ENCODE peak calls at places on chromosomes 13 and 19, in eight cellular contexts. One of them, this sample, is unnamed.

GRCh38 chr19:33392341-33393285 is 19.1 kb downstream of the CEBPG start:
- DNase-seq in ascending aorta: no peak
- DNase-seq in thoracic aorta: no peak
- DNase-seq in bronchial epithelial cell: no peak
- DNase-seq in epithelial cell of proximal tubule: no peak
- DNase-seq in left lung: peak; percentile 34
- DNase-seq in PC-3: no peak
- DNase-seq in cardiac fibroblast: no peak
- DNase-seq in this sample: no peak

GRCh38 chr13:34172048-34172447 is 354.1 kb downstream of the RFC3 start:
- DNase-seq in ascending aorta: no peak
- DNase-seq in thoracic aorta: no peak
- DNase-seq in bronchial epithelial cell: peak; percentile 57
- DNase-seq in epithelial cell of proximal tubule: no peak
- DNase-seq in left lung: no peak
- DNase-seq in PC-3: peak; percentile 28
- DNase-seq in cardiac fibroblast: peak; percentile 20
- DNase-seq in this sample: no peak

GRCh38 chr19:36030264-36031148 is 2.2 kb downstream of the CLIP3 start:
- DNase-seq in ascending aorta: no peak
- DNase-seq in thoracic aorta: no peak
- DNase-seq in bronchial epithelial cell: peak; percentile 24
- DNase-seq in epithelial cell of proximal tubule: peak; percentile 44
- DNase-seq in left lung: no peak
- DNase-seq in PC-3: no peak
- DNase-seq in cardiac fibroblast: peak; percentile 51
- DNase-seq in this sample: no peak

GRCh38 chr19:55113570-55114039 is 3.8 kb downstream of the PPP1R12C start:
- DNase-seq in ascending aorta: peak; percentile 96
- DNase-seq in thoracic aorta: peak; percentile 92
- DNase-seq in bronchial epithelial cell: no peak
- DNase-seq in epithelial cell of proximal tubule: peak; percentile 62
- DNase-seq in left lung: peak; percentile 82
- DNase-seq in PC-3: no peak
- DNase-seq in cardiac fibroblast: peak; percentile 95
- DNase-seq in this sample: peak; percentile 45

GRCh38 chr13:45393941-45394570 is 24.1 kb downstream of the SLC25A30 start:
- DNase-seq in ascending aorta: peak; percentile 65
- DNase-seq in thoracic aorta: no peak
- DNase-seq in bronchial epithelial cell: peak; percentile 57
- DNase-seq in epithelial cell of proximal tubule: no peak
- DNase-seq in left lung: no peak
- DNase-seq in PC-3: peak; percentile 56
- DNase-seq in cardiac fibroblast: peak; percentile 71
- DNase-seq in this sample: no peak

GRCh38 chr13:76732367-76732766 is 153.8 kb downstream of the KCTD12 start:
- DNase-seq in ascending aorta: no peak
- DNase-seq in thoracic aorta: no peak
- DNase-seq in bronchial epithelial cell: no peak
- DNase-seq in epithelial cell of proximal tubule: no peak
- DNase-seq in left lung: no peak
- DNase-seq in PC-3: no peak
- DNase-seq in cardiac fibroblast: no peak
- DNase-seq in this sample: no peak

GRCh38 chr19:34504809-34505291 is 23.3 kb downstream of the WTIP start:
- DNase-seq in ascending aorta: peak; percentile 62
- DNase-seq in thoracic aorta: no peak
- DNase-seq in bronchial epithelial cell: no peak
- DNase-seq in epithelial cell of proximal tubule: no peak
- DNase-seq in left lung: peak; percentile 15
- DNase-seq in PC-3: no peak
- DNase-seq in cardiac fibroblast: no peak
- DNase-seq in this sample: no peak

GRCh38 chr13:33158271-33158670 is 127.3 kb downstream of the STARD13 start:
- DNase-seq in ascending aorta: no peak
- DNase-seq in thoracic aorta: no peak
- DNase-seq in bronchial epithelial cell: no peak
- DNase-seq in epithelial cell of proximal tubule: no peak
- DNase-seq in left lung: no peak
- DNase-seq in PC-3: no peak
- DNase-seq in cardiac fibroblast: no peak
- DNase-seq in this sample: no peak

GRCh38 chr19:14197882-14198281 is 8.1 kb downstream of the ADGRL1 start:
- DNase-seq in ascending aorta: no peak
- DNase-seq in thoracic aorta: no peak
- DNase-seq in bronchial epithelial cell: no peak
- DNase-seq in epithelial cell of proximal tubule: no peak
- DNase-seq in left lung: no peak
- DNase-seq in PC-3: no peak
- DNase-seq in cardiac fibroblast: no peak
- DNase-seq in this sample: no peak

GRCh38 chr19:14203258-14203657 is 2.7 kb downstream of the ADGRL1 start:
- DNase-seq in ascending aorta: no peak
- DNase-seq in thoracic aorta: no peak
- DNase-seq in bronchial epithelial cell: no peak
- DNase-seq in epithelial cell of proximal tubule: no peak
- DNase-seq in left lung: no peak
- DNase-seq in PC-3: no peak
- DNase-seq in cardiac fibroblast: no peak
- DNase-seq in this sample: no peak

DNA sequence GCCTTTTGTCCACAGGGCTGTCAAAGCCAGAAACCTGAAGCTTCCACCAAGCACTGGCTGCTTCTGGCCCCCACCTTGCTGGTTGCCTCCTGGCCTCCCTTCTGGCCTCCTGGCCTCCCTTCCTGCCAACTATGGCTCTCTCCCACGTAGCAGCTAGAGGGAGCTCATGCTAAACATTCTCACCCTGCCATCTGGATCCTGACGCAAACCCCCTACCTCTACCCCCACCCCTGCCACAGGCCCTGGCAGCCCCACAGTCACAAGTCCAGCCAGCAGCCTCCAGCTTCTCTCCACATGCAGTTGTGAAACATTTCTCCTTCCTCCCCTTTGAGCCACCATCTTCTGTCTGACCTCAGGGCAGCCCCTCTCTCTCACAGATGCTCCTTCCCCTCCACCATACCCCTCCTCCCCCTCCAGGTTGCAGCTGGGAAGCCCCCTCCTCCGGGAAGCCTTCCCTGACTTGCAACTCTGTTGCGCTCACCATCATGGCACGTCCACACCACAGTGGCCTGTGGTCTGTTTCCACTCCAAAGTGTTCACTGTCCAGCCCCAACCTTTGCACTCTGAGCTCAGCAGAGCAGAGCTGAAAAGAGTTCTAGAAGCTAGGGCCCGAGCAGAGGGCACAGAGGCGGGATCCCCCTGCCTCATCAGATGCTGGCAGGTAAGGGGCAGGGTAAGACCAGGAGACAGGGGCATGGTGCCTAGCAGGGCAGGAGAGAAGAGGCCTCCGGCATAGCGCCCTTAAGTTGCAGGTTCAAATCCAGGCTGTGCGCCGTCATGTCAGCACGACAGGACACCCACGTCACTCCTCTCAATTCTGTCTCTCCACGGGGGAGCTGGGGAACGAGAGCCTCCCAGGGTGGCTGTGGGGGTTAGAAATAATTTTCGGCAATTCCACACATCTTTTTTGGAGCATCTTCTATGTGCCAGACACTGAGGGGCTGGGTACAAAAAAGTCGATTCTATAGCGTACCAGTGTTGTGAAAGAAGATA is 7.3 kb downstream of the ADGRL1 start:
- DNase-seq in ascending aorta: no peak
- DNase-seq in thoracic aorta: no peak
- DNase-seq in bronchial epithelial cell: no peak
- DNase-seq in epithelial cell of proximal tubule: no peak
- DNase-seq in left lung: no peak
- DNase-seq in PC-3: no peak
- DNase-seq in cardiac fibroblast: peak; percentile 30
- DNase-seq in this sample: no peak
- TF ChIP-seq CTCF in ascending aorta: no peak
- TF ChIP-seq CTCF in thoracic aorta: no peak
- TF ChIP-seq CTCF in bronchial epithelial cell: no peak
- TF ChIP-seq CTCF in epithelial cell of proximal tubule: peak; percentile 23
- TF ChIP-seq CTCF in left lung: no peak
- TF ChIP-seq CTCF in PC-3: peak; percentile 44
- TF ChIP-seq CTCF in cardiac fibroblast: peak; percentile 21
- TF ChIP-seq CTCF in this sample: no peak

DNA sequence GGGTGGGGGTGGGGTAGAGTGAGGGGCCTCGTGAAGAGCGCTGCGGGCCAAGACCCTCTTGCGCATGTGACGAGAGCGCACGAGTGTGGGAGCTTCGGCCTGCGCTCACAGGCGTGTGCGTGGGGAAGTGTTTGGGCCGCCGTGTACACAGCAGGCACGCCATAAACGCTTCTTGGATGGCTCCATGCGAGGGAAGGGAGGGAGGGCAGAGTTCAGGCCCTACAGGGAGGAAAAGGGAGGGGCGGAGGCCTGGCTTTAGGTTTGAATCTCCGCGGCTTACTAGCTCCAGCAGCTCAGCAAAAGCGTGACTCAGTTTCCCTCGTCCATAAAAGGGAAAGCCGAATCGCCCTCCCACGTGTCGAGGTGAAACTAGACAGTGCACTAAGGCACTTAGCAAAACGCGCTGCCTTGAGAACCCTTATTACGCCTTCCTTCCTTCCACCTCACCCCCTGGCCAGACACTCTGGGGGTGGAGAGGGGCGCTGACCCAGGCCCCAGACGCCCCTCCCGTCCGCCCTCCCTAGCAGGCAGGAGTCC is 12.5 kb downstream of the GADD45B start:
- DNase-seq in ascending aorta: no peak
- DNase-seq in thoracic aorta: no peak
- DNase-seq in bronchial epithelial cell: no peak
- DNase-seq in epithelial cell of proximal tubule: no peak
- DNase-seq in left lung: no peak
- DNase-seq in PC-3: no peak
- DNase-seq in cardiac fibroblast: no peak
- DNase-seq in this sample: no peak
- H3K4me3 ChIP-seq in ascending aorta: peak overlapping the region; percentile 74
- H3K4me3 ChIP-seq in thoracic aorta: peak overlapping the region; percentile 79
- H3K4me3 ChIP-seq in bronchial epithelial cell: no peak overlapping the region
- H3K4me3 ChIP-seq in epithelial cell of proximal tubule: no peak overlapping the region
- H3K4me3 ChIP-seq in left lung: peak overlapping the region; percentile 37
- H3K4me3 ChIP-seq in PC-3: no peak overlapping the region
- H3K4me3 ChIP-seq in cardiac fibroblast: peak overlapping the region; percentile 33
- H3K4me3 ChIP-seq in this sample: peak overlapping the region; percentile 45

DNA sequence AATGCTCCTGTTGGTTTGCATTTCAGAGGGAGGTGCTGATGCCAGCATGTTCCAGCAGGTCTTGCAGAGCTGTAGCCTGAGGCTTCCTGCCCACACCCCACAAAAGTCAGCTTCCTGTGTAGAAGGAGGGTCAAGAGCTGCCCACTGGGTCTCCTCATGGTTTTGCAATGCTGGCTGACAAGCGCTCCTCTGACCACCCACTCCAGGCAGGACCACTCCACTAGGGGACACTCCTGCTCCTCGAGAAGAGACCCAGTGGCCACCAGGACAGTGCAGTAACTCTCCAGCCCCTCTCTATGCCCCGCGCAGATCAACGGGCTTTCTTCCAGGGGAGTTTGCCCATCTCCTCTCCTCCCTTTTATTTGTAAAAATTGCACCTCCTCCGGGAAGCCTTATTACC is 72.9 kb upstream of the UQCRFS1 start:
- DNase-seq in ascending aorta: no peak
- DNase-seq in thoracic aorta: no peak
- DNase-seq in bronchial epithelial cell: no peak
- DNase-seq in epithelial cell of proximal tubule: no peak
- DNase-seq in left lung: no peak
- DNase-seq in PC-3: no peak
- DNase-seq in cardiac fibroblast: no peak
- DNase-seq in this sample: no peak
- TF ChIP-seq CTCF in ascending aorta: no peak
- TF ChIP-seq CTCF in thoracic aorta: no peak
- TF ChIP-seq CTCF in bronchial epithelial cell: no peak
- TF ChIP-seq CTCF in epithelial cell of proximal tubule: no peak
- TF ChIP-seq CTCF in left lung: no peak
- TF ChIP-seq CTCF in PC-3: no peak
- TF ChIP-seq CTCF in cardiac fibroblast: no peak
- TF ChIP-seq CTCF in this sample: no peak

DNA sequence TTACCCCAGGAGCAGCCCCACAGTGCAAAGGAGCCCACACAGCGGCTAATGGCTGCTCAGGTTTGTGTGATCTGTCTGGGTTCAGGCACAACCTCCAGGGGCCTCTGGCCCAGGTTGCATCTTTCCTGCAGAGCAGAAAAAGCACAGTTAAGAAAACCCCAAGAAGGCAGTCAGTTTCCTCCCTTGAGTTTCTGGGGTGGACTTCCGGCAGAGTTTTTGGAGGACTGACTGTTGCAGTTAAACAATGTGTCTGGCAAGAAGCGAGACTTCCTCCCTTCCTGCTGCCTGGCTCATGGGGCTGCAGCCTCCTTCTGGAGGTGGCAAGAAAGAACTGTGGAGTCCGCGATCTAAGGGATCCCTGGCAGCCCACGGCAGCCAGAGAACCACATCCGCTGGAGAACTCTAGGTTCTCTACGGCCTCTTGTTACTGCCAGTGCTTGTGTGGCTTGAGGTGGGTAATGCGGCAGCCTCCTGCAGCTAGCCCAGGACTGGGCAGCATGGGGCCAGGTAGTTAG is 114.4 kb downstream of the ZDHHC20 start:
- DNase-seq in ascending aorta: no peak
- DNase-seq in thoracic aorta: no peak
- DNase-seq in bronchial epithelial cell: no peak
- DNase-seq in epithelial cell of proximal tubule: no peak
- DNase-seq in left lung: no peak
- DNase-seq in PC-3: no peak
- DNase-seq in cardiac fibroblast: no peak
- DNase-seq in this sample: no peak
- H3K4me3 ChIP-seq in ascending aorta: no peak overlapping the region
- H3K4me3 ChIP-seq in thoracic aorta: no peak overlapping the region
- H3K4me3 ChIP-seq in bronchial epithelial cell: no peak overlapping the region
- H3K4me3 ChIP-seq in epithelial cell of proximal tubule: no peak overlapping the region
- H3K4me3 ChIP-seq in left lung: no peak overlapping the region
- H3K4me3 ChIP-seq in PC-3: no peak overlapping the region
- H3K4me3 ChIP-seq in cardiac fibroblast: no peak overlapping the region
- H3K4me3 ChIP-seq in this sample: no peak overlapping the region